ENCODE peak calls at places on chromosome 12, in four cellular contexts. One of them, this sample, is unnamed.

GRCh38 chr12:45223868-45224267 is 8.0 kb downstream of the ANO6 start:
- DNase-seq in HuH-7.5: no peak
- DNase-seq in Calu3: no peak
- DNase-seq in WTC11: no peak
- DNase-seq in this sample: no peak

GRCh38 chr12:87929346-87929745 is 99.9 kb downstream of the C12orf50 start:
- DNase-seq in HuH-7.5: no peak
- DNase-seq in Calu3: no peak
- DNase-seq in WTC11: no peak
- DNase-seq in this sample: no peak

GRCh38 chr12:95117178-95117599 is 43.8 kb upstream of the NR2C1 start:
- DNase-seq in HuH-7.5: peak
- DNase-seq in Calu3: peak
- DNase-seq in WTC11: peak
- DNase-seq in this sample: peak

GRCh38 chr12:99130808-99131538 is 485.9 kb downstream of the APAF1 start:
- DNase-seq in HuH-7.5: no peak
- DNase-seq in Calu3: no peak
- DNase-seq in WTC11: no peak
- DNase-seq in this sample: no peak

GRCh38 chr12:99609455-99610181 is 37.9 kb upstream of the GARIN6 start:
- DNase-seq in HuH-7.5: no peak
- DNase-seq in Calu3: no peak
- DNase-seq in WTC11: no peak
- DNase-seq in this sample: no peak

GRCh38 chr12:109098671-109099070 is 1.3 kb downstream of the UNG start:
- DNase-seq in HuH-7.5: no peak
- DNase-seq in Calu3: no peak
- DNase-seq in WTC11: no peak
- DNase-seq in this sample: no peak

GRCh38 chr12:94336201-94336915 is 123.3 kb downstream of the CEP83 start:
- DNase-seq in HuH-7.5: no peak
- DNase-seq in Calu3: no peak
- DNase-seq in WTC11: no peak
- DNase-seq in this sample: no peak

GRCh38 chr12:3164454-3165310 is 87.5 kb downstream of the TSPAN9 start:
- DNase-seq in HuH-7.5: no peak
- DNase-seq in Calu3: no peak
- DNase-seq in WTC11: no peak
- DNase-seq in this sample: no peak

GRCh38 chr12:64826234-64826633 is 1.8 kb downstream of the TBC1D30 start:
- DNase-seq in HuH-7.5: peak
- DNase-seq in Calu3: peak
- DNase-seq in WTC11: peak
- DNase-seq in this sample: peak

GRCh38 chr12:108640802-108641445 is 7.2 kb upstream of the SELPLG start:
- DNase-seq in HuH-7.5: no peak
- DNase-seq in Calu3: peak
- DNase-seq in WTC11: no peak
- DNase-seq in this sample: peak

GRCh38 chr12:98002887-98003493 is 512.4 kb upstream of the TMPO start:
- DNase-seq in HuH-7.5: peak
- DNase-seq in Calu3: peak
- DNase-seq in WTC11: peak
- DNase-seq in this sample: peak

GRCh38 chr12:4251228-4251891 is 22.2 kb upstream of the CCND2 start:
- DNase-seq in HuH-7.5: no peak
- DNase-seq in Calu3: no peak
- DNase-seq in WTC11: no peak
- DNase-seq in this sample: no peak

GRCh38 chr12:67647547-67648305 is 819 bp upstream of the DYRK2 start:
- DNase-seq in HuH-7.5: peak
- DNase-seq in Calu3: peak
- DNase-seq in WTC11: peak
- DNase-seq in this sample: peak